ENCODE peak calls at places on chromosomes 4 and X, in four cellular contexts. B is tibial artery, T is neuronal stem cell, H is pancreas. P is an unnamed sample.

GRCh38 chr4:152083348-152083747 is 322.5 kb upstream of the GATB start:
- DNase-seq in H (no peak), T (no peak), B (no peak), P (no peak)

GRCh38 chrX:49627030-49627777 is 28.4 kb downstream of the GAGE1 start:
- DNase-seq in T (no peak), H (no peak), B (no peak), P (no peak)

GRCh38 chrX:39642071-39642470 is 455.7 kb downstream of the BCOR start:
- DNase-seq in T (no peak), H (no peak), B (no peak), P (no peak)

GRCh38 chrX:107562482-107562881 is 65.8 kb upstream of the PRPS1 start:
- DNase-seq in T (no peak), H (no peak), B (no peak), P (no peak)

GRCh38 chr4:13633671-13634070 is 6.1 kb upstream of the BOD1L1 start:
- DNase-seq in H (no peak), B (no peak), T (no peak), P (no peak)

GRCh38 chr4:145482209-145483021 is 762 bp downstream of the SMAD1 start:
- DNase-seq in T (peak; percentile 46), B (peak; percentile 36), H (peak; percentile 59), P (peak; percentile 62)

GRCh38 chr4:165512464-165512863 is 133.7 kb downstream of the CPE start:
- DNase-seq in H (no peak), B (no peak), T (no peak), P (no peak)

GRCh38 chr4:117134386-117134785 is 49.0 kb upstream of the TRAM1L1 start:
- DNase-seq in T (peak; percentile 42), H (no peak), B (no peak), P (no peak)

GRCh38 chrX:45068555-45068954 is 132.1 kb downstream of the DIPK2B start:
- DNase-seq in T (no peak), B (no peak), H (no peak), P (no peak)

GRCh38 chr4:40918330-40918729 is 168.6 kb downstream of the NSUN7 start:
- DNase-seq in B (peak; percentile 91), T (no peak), H (no peak), P (no peak)

GRCh38 chr4:85807247-85807915 is 332.4 kb downstream of the ARHGAP24 start:
- DNase-seq in B (no peak), H (no peak), T (no peak), P (no peak)

GRCh38 chr4:73714647-73715046 is 25.7 kb upstream of the CXCL8 start:
- DNase-seq in H (no peak), T (no peak), B (no peak), P (no peak)

GRCh38 chrX:118807151-118808017 is 16.2 kb upstream of the ZCCHC12 start:
- DNase-seq in B (no peak), H (peak; percentile 24), T (peak; percentile 30), P (no peak)

GRCh38 chr4:137274404-137274803 is 257.9 kb downstream of the PCDH18 start:
- DNase-seq in B (no peak), H (no peak), T (no peak), P (no peak)

GRCh38 chr4:11605597-11605996 is 176.9 kb upstream of the HS3ST1 start:
- DNase-seq in H (no peak), T (no peak), B (no peak), P (no peak)

GRCh38 chr4:119136541-119136940 is 909 bp downstream of the MYOZ2 start:
- DNase-seq in H (no peak), T (no peak), B (no peak), P (no peak)

GRCh38 chr4:124307143-124307542 is 405.4 kb downstream of the ANKRD50 start:
- DNase-seq in H (no peak), T (no peak), B (no peak), P (no peak)

GRCh38 chrX:108331126-108331909 is 106.9 kb downstream of the COL4A6 start:
- DNase-seq in H (no peak), B (no peak), T (no peak), P (no peak)

GRCh38 chr4:47703008-47703407 is 134.9 kb downstream of the CORIN start:
- DNase-seq in T (no peak), B (no peak), H (no peak), P (no peak)

GRCh38 chr4:137641554-137641953 is 109.3 kb upstream of the PCDH18 start:
- DNase-seq in H (no peak), B (peak; percentile 77), T (no peak), P (no peak)

DNA sequence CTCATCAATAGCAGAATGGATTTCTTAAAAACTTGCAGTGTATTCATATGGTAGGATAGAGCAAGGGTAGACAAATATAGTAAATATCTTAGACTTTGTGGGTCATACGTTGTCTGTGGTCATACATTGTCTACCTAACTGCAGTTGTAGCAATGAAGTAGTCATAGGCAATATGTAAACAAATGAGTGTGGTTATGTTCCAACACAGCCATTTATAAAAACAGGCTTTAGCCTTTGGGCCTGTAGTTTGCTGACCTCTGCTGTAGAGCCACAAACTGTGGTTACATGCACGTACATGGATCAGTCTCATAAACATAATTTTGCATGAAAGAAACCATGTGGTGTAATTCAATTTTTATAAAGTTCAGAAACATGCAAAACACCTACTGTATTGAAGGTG is 98.9 kb downstream of the LARP1B start:
- DNase-seq in H (no peak), B (no peak), T (no peak), P (no peak)
- H3K27ac ChIP-seq in H (no peak overlapping the region), B (no peak overlapping the region), T (no peak overlapping the region), P (no peak overlapping the region)

DNA sequence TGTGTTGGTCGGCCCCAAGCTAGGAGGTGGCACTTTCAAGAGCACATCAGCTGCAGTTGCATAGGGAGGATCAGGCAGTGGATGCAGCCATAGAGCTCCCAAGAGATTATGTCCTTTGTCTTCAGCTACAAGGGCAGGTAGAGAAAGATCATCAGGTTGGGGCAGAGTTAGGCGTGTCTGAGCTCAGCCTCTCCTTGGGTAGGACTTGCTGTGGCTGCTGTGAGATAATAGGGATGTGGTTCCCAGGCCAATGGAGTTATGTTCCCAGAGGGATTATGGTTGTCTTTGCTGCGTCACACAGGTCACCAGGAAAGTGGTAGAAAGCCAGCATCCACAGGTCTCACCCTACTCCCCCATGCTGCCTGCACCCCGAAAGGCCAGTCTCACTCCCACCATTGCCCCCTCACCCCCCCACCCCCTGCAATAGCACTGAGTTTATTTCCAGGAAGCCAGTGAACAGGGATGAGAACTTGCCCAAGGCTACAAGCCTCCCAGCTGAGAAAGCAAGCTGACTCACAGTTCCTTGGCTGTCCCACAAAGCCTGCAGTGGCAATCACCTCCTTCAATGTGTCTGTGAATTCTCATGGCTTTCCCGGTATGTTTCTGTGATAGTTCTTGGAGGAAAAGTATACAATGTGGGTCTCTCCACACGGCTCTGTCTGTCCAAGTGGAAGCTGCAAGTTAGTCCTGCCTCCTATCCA is 148.4 kb downstream of the STPG2 start:
- DNase-seq in B (no peak), T (no peak), H (no peak), P (no peak)
- H3K27ac ChIP-seq in B (no peak overlapping the region), T (no peak overlapping the region), H (no peak overlapping the region), P (no peak overlapping the region)

GRCh38 chrX:69216911-69217310 is 51.7 kb upstream of the PJA1 start:
- DNase-seq in T (no peak), B (no peak), H (no peak), P (peak; percentile 74)
- H3K27ac ChIP-seq in T (no peak overlapping the region), B (no peak overlapping the region), H (no peak overlapping the region), P (no peak overlapping the region)

GRCh38 chrX:142251202-142251601 is 46.1 kb upstream of the MAGEC2 start:
- DNase-seq in H (no peak), T (no peak), B (no peak), P (no peak)
- H3K27ac ChIP-seq in H (no peak overlapping the region), T (no peak overlapping the region), B (no peak overlapping the region), P (no peak overlapping the region)

GRCh38 chr4:148955926-148956325 is 513.7 kb upstream of the NR3C2 start:
- DNase-seq in T (no peak), H (no peak), B (no peak), P (no peak)
- H3K27ac ChIP-seq in T (no peak overlapping the region), H (no peak overlapping the region), B (no peak overlapping the region), P (no peak overlapping the region)

GRCh38 chr4:86942185-86942666 is 7.4 kb downstream of the AFF1 start:
- DNase-seq in T (no peak), B (no peak), H (no peak), P (no peak)

GRCh38 chr4:86940176-86940575 is 5.4 kb downstream of the AFF1 start:
- DNase-seq in B (no peak), H (no peak), T (no peak), P (no peak)

GRCh38 chr4:86939737-86940141 is 4.9 kb downstream of the AFF1 start:
- DNase-seq in B (no peak), T (no peak), H (no peak), P (no peak)

GRCh38 chr4:86939123-86939522 is 4.3 kb downstream of the AFF1 start:
- DNase-seq in H (no peak), T (no peak), B (no peak), P (no peak)

DNA sequence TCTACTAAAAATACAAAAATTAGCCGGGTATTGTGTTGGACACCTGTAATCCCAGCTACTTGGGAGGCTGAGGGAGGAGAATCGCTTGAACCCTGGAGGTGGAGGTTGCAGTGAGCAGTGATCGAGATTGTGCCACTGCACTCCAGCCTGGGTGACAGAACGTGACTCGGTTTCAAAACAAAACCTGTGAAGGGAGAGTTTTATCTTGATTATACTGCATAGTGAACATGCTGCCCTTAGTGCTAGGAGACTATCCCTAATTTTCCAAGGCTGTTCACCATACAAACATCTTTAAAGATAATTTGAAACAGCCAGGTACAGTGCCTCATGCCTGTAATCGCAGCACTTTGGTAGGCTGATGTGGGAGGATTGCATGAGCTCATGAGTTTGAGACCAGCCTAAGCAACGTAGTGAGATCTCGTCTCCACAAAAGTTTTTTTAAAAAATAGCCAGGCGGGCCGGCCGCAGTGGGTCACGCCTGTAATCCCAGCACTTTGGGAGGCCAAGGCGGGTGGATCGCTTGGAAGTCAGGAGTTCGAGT is 6.2 kb downstream of the AFF1 start:
- DNase-seq in T (no peak), H (no peak), B (no peak), P (no peak)
- H3K27ac ChIP-seq in T (no peak overlapping the region), H (no peak overlapping the region), B (peak overlapping the region; percentile 62), P (peak overlapping the region; percentile 61)

DNA sequence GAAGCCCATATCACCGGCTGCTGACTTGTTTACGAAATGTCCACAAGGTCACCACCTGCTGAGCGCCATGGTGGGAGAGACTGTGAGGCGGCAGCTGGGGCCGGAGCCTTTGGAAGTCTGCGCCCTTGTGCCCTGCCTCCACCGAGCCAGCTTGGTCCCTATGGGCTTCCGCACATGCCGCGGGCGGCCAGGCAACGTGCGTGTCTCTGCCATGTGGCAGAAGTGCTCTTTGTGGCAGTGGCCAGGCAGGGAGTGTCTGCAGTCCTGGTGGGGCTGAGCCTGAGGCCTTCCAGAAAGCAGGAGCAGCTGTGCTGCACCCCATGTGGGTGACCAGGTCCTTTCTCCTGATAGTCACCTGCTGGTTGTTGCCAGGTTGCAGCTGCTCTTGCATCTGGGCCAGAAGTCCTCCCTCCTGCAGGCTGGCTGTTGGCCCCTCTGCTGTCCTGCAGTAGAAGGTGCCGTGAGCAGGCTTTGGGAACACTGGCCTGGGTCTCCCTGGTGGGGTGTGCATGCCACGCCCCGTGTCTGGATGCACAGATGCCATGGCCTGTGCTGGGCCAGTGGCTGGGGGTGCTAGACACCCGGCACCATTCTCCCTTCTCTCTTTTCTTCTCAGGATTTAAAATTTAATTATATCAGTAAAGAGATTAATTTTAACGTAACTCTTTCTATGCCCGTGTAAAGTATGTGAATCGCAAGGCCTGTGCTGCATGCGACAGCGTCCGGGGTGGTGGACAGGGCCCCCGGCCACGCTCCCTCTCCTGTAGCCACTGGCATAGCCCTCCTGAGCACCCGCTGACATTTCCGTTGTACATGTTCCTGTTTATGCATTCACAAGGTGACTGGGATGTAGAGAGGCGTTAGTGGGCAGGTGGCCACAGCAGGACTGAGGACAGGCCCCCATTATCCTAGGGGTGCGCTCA is 8.7 kb upstream of the MSANTD1 start:
- DNase-seq in B (no peak), T (no peak), H (peak; percentile 83), P (no peak)
- H3K27ac ChIP-seq in B (no peak overlapping the region), T (no peak overlapping the region), H (peak overlapping the region; percentile 13), P (no peak overlapping the region)

GRCh38 chr4:77073981-77074865 is 1.6 kb downstream of the CCNI start:
- DNase-seq in T (no peak), B (no peak), H (no peak), P (no peak)
- H3K27ac ChIP-seq in T (no peak overlapping the region), B (peak overlapping the region; percentile 100), H (peak overlapping the region; percentile 98), P (peak overlapping the region; percentile 98)